ENCODE peak calls at places on chromosomes 1 and 21, in six cellular contexts. One of them, this sample, is unnamed.

GRCh38 chr1:51296379-51297357 is 33.7 kb downstream of the TTC39A start:
- DNase-seq in cardiac muscle cell: peak; percentile 85
- DNase-seq in sigmoid colon: peak; percentile 87
- DNase-seq in uterus: peak; percentile 73
- DNase-seq in CD8-positive, alpha-beta T cell: peak; percentile 40
- DNase-seq in left ventricle myocardium inferior: peak; percentile 85
- DNase-seq in this sample: peak; percentile 78

GRCh38 chr21:32459972-32460371 is 47.5 kb downstream of the EVA1C start:
- DNase-seq in cardiac muscle cell: peak; percentile 63
- DNase-seq in sigmoid colon: no peak
- DNase-seq in uterus: no peak
- DNase-seq in CD8-positive, alpha-beta T cell: no peak
- DNase-seq in left ventricle myocardium inferior: no peak
- DNase-seq in this sample: no peak

GRCh38 chr21:38151021-38151645 is 105.7 kb upstream of the KCNJ15 start:
- DNase-seq in cardiac muscle cell: no peak
- DNase-seq in sigmoid colon: no peak
- DNase-seq in uterus: no peak
- DNase-seq in CD8-positive, alpha-beta T cell: no peak
- DNase-seq in left ventricle myocardium inferior: no peak
- DNase-seq in this sample: no peak

GRCh38 chr1:217076902-217077301 is 353.7 kb upstream of the ESRRG start:
- DNase-seq in cardiac muscle cell: peak; percentile 2
- DNase-seq in sigmoid colon: no peak
- DNase-seq in uterus: no peak
- DNase-seq in CD8-positive, alpha-beta T cell: no peak
- DNase-seq in left ventricle myocardium inferior: no peak
- DNase-seq in this sample: peak; percentile 15

GRCh38 chr1:70504176-70504820 is 93.2 kb downstream of the CTH start:
- DNase-seq in cardiac muscle cell: peak; percentile 32
- DNase-seq in sigmoid colon: no peak
- DNase-seq in uterus: no peak
- DNase-seq in CD8-positive, alpha-beta T cell: no peak
- DNase-seq in left ventricle myocardium inferior: no peak
- DNase-seq in this sample: no peak

GRCh38 chr1:151820940-151821339 is 10.7 kb downstream of the RORC start:
- DNase-seq in cardiac muscle cell: no peak
- DNase-seq in sigmoid colon: no peak
- DNase-seq in uterus: no peak
- DNase-seq in CD8-positive, alpha-beta T cell: no peak
- DNase-seq in left ventricle myocardium inferior: no peak
- DNase-seq in this sample: no peak

GRCh38 chr21:38159355-38159754 is 97.4 kb upstream of the KCNJ15 start:
- DNase-seq in cardiac muscle cell: peak; percentile 91
- DNase-seq in sigmoid colon: no peak
- DNase-seq in uterus: peak; percentile 34
- DNase-seq in CD8-positive, alpha-beta T cell: peak; percentile 21
- DNase-seq in left ventricle myocardium inferior: peak; percentile 21
- DNase-seq in this sample: peak; percentile 57

GRCh38 chr1:81760487-81761097 is 40.1 kb upstream of the ADGRL2 start:
- DNase-seq in cardiac muscle cell: peak; percentile 61
- DNase-seq in sigmoid colon: no peak
- DNase-seq in uterus: no peak
- DNase-seq in CD8-positive, alpha-beta T cell: no peak
- DNase-seq in left ventricle myocardium inferior: no peak
- DNase-seq in this sample: no peak

GRCh38 chr1:66933887-66934700 is 9.3 kb downstream of the MIER1 start:
- DNase-seq in cardiac muscle cell: no peak
- DNase-seq in sigmoid colon: no peak
- DNase-seq in uterus: no peak
- DNase-seq in CD8-positive, alpha-beta T cell: no peak
- DNase-seq in left ventricle myocardium inferior: no peak
- DNase-seq in this sample: no peak

GRCh38 chr1:202671388-202671787 is 38.9 kb downstream of the SYT2 start:
- DNase-seq in cardiac muscle cell: no peak
- DNase-seq in sigmoid colon: no peak
- DNase-seq in uterus: no peak
- DNase-seq in CD8-positive, alpha-beta T cell: no peak
- DNase-seq in left ventricle myocardium inferior: no peak
- DNase-seq in this sample: peak; percentile 61

GRCh38 chr1:20589331-20590312 is 725 bp downstream of the CDA start:
- DNase-seq in cardiac muscle cell: peak; percentile 64
- DNase-seq in sigmoid colon: peak; percentile 77
- DNase-seq in uterus: peak; percentile 49
- DNase-seq in CD8-positive, alpha-beta T cell: no peak
- DNase-seq in left ventricle myocardium inferior: peak; percentile 62
- DNase-seq in this sample: no peak

GRCh38 chr1:78678324-78678723 is 28.7 kb downstream of the IFI44 start:
- DNase-seq in cardiac muscle cell: no peak
- DNase-seq in sigmoid colon: no peak
- DNase-seq in uterus: no peak
- DNase-seq in CD8-positive, alpha-beta T cell: no peak
- DNase-seq in left ventricle myocardium inferior: no peak
- DNase-seq in this sample: no peak

GRCh38 chr1:6603851-6604558 is 1.3 kb upstream of the KLHL21 start:
- DNase-seq in cardiac muscle cell: peak; percentile 93
- DNase-seq in sigmoid colon: peak; percentile 94
- DNase-seq in uterus: peak; percentile 81
- DNase-seq in CD8-positive, alpha-beta T cell: no peak
- DNase-seq in left ventricle myocardium inferior: peak; percentile 81
- DNase-seq in this sample: peak; percentile 80

GRCh38 chr1:196324345-196324744 is 283.9 kb downstream of the KCNT2 start:
- DNase-seq in cardiac muscle cell: no peak
- DNase-seq in sigmoid colon: no peak
- DNase-seq in uterus: no peak
- DNase-seq in CD8-positive, alpha-beta T cell: no peak
- DNase-seq in left ventricle myocardium inferior: no peak
- DNase-seq in this sample: no peak

GRCh38 chr1:168506204-168506819 is 37.5 kb downstream of the XCL2 start:
- DNase-seq in cardiac muscle cell: peak; percentile 20
- DNase-seq in sigmoid colon: no peak
- DNase-seq in uterus: no peak
- DNase-seq in CD8-positive, alpha-beta T cell: no peak
- DNase-seq in left ventricle myocardium inferior: no peak
- DNase-seq in this sample: no peak

GRCh38 chr21:27024316-27024715 is 57.4 kb upstream of the ADAMTS5 start:
- DNase-seq in cardiac muscle cell: peak; percentile 41
- DNase-seq in sigmoid colon: no peak
- DNase-seq in uterus: no peak
- DNase-seq in CD8-positive, alpha-beta T cell: no peak
- DNase-seq in left ventricle myocardium inferior: no peak
- DNase-seq in this sample: no peak

GRCh38 chr1:21534674-21535378 is 25.6 kb downstream of the ALPL start:
- DNase-seq in cardiac muscle cell: peak; percentile 80
- DNase-seq in sigmoid colon: no peak
- DNase-seq in uterus: no peak
- DNase-seq in CD8-positive, alpha-beta T cell: no peak
- DNase-seq in left ventricle myocardium inferior: no peak
- DNase-seq in this sample: peak; percentile 79

GRCh38 chr1:65958561-65959350 is 166.1 kb downstream of the PDE4B start:
- DNase-seq in cardiac muscle cell: peak; percentile 71
- DNase-seq in sigmoid colon: no peak
- DNase-seq in uterus: no peak
- DNase-seq in CD8-positive, alpha-beta T cell: no peak
- DNase-seq in left ventricle myocardium inferior: no peak
- DNase-seq in this sample: peak; percentile 9

GRCh38 chr1:36093919-36094318 is 5.2 kb downstream of the ADPRS start:
- DNase-seq in cardiac muscle cell: no peak
- DNase-seq in sigmoid colon: peak; percentile 66
- DNase-seq in uterus: no peak
- DNase-seq in CD8-positive, alpha-beta T cell: no peak
- DNase-seq in left ventricle myocardium inferior: no peak
- DNase-seq in this sample: no peak

GRCh38 chr1:72724951-72725863 is 442.9 kb upstream of the NEGR1 start:
- DNase-seq in cardiac muscle cell: no peak
- DNase-seq in sigmoid colon: peak; percentile 44
- DNase-seq in uterus: no peak
- DNase-seq in CD8-positive, alpha-beta T cell: no peak
- DNase-seq in left ventricle myocardium inferior: no peak
- DNase-seq in this sample: no peak

GRCh38 chr1:187680823-187681222 is 852.1 kb downstream of the PLA2G4A start:
- DNase-seq in cardiac muscle cell: peak; percentile 47
- DNase-seq in sigmoid colon: no peak
- DNase-seq in uterus: no peak
- DNase-seq in CD8-positive, alpha-beta T cell: no peak
- DNase-seq in left ventricle myocardium inferior: no peak
- DNase-seq in this sample: no peak

GRCh38 chr1:160206421-160207117 is 1.4 kb downstream of the PEA15 start:
- DNase-seq in cardiac muscle cell: peak; percentile 89
- DNase-seq in sigmoid colon: no peak
- DNase-seq in uterus: no peak
- DNase-seq in CD8-positive, alpha-beta T cell: no peak
- DNase-seq in left ventricle myocardium inferior: no peak
- DNase-seq in this sample: no peak
- H3K4me3 ChIP-seq in cardiac muscle cell: peak overlapping the region; percentile 100
- H3K4me3 ChIP-seq in sigmoid colon: peak overlapping the region; percentile 95
- H3K4me3 ChIP-seq in uterus: peak overlapping the region; percentile 70
- H3K4me3 ChIP-seq in CD8-positive, alpha-beta T cell: no peak overlapping the region
- H3K4me3 ChIP-seq in left ventricle myocardium inferior: peak overlapping the region; percentile 95
- H3K4me3 ChIP-seq in this sample: peak overlapping the region; percentile 88

GRCh38 chr1:159228554-159228953 is 23.9 kb downstream of the ACKR1 start:
- DNase-seq in cardiac muscle cell: no peak
- DNase-seq in sigmoid colon: no peak
- DNase-seq in uterus: no peak
- DNase-seq in CD8-positive, alpha-beta T cell: no peak
- DNase-seq in left ventricle myocardium inferior: no peak
- DNase-seq in this sample: no peak

GRCh38 chr1:159222075-159222865 is 17.6 kb downstream of the ACKR1 start:
- DNase-seq in cardiac muscle cell: no peak
- DNase-seq in sigmoid colon: no peak
- DNase-seq in uterus: no peak
- DNase-seq in CD8-positive, alpha-beta T cell: no peak
- DNase-seq in left ventricle myocardium inferior: no peak
- DNase-seq in this sample: no peak

GRCh38 chr1:159218846-159219636 is 14.4 kb downstream of the ACKR1 start:
- DNase-seq in cardiac muscle cell: no peak
- DNase-seq in sigmoid colon: no peak
- DNase-seq in uterus: no peak
- DNase-seq in CD8-positive, alpha-beta T cell: no peak
- DNase-seq in left ventricle myocardium inferior: no peak
- DNase-seq in this sample: no peak

GRCh38 chr1:159222987-159223386 is 18.3 kb downstream of the ACKR1 start:
- DNase-seq in cardiac muscle cell: no peak
- DNase-seq in sigmoid colon: no peak
- DNase-seq in uterus: no peak
- DNase-seq in CD8-positive, alpha-beta T cell: no peak
- DNase-seq in left ventricle myocardium inferior: no peak
- DNase-seq in this sample: no peak
- H3K27ac ChIP-seq in cardiac muscle cell: no peak overlapping the region
- H3K27ac ChIP-seq in sigmoid colon: no peak overlapping the region
- H3K27ac ChIP-seq in uterus: no peak overlapping the region
- H3K27ac ChIP-seq in CD8-positive, alpha-beta T cell: no peak overlapping the region
- H3K27ac ChIP-seq in left ventricle myocardium inferior: no peak overlapping the region
- H3K27ac ChIP-seq in this sample: no peak overlapping the region

DNA sequence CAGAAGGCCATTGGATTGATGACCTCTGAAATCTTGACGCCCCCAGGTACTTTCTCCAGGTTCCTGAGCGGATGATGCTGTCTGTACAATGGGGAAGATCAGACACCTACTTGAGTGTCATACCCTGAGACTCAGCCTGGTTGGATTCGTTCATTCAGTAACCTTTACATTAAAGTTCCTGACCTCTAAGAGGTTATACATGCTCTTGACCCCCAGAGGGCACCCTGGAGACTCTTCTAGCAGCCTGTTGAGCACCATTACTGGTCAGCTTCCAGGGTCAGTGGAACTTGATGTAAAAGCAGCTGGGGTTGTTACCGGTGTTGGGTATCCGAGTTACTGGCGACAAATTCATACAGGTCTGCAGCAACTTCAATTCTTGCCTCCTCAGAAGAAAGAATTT is 114.3 kb upstream of the ZNF678 start:
- DNase-seq in cardiac muscle cell: peak; percentile 56
- DNase-seq in sigmoid colon: no peak
- DNase-seq in uterus: no peak
- DNase-seq in CD8-positive, alpha-beta T cell: no peak
- DNase-seq in left ventricle myocardium inferior: no peak
- DNase-seq in this sample: no peak
- TF ChIP-seq CTCF in cardiac muscle cell: peak; percentile 44
- TF ChIP-seq CTCF in sigmoid colon: no peak
- TF ChIP-seq CTCF in uterus: no peak
- TF ChIP-seq CTCF in CD8-positive, alpha-beta T cell: no peak
- TF ChIP-seq CTCF in left ventricle myocardium inferior: peak; percentile 48
- TF ChIP-seq CTCF in this sample: no peak

GRCh38 chr1:153465728-153466625 is 5.5 kb upstream of the S100A7 start:
- DNase-seq in cardiac muscle cell: peak; percentile 66
- DNase-seq in sigmoid colon: peak; percentile 72
- DNase-seq in uterus: peak; percentile 58
- DNase-seq in CD8-positive, alpha-beta T cell: peak; percentile 51
- DNase-seq in left ventricle myocardium inferior: peak; percentile 36
- DNase-seq in this sample: no peak

GRCh38 chr1:153459655-153460054 is 796 bp downstream of the S100A7 start:
- DNase-seq in cardiac muscle cell: no peak
- DNase-seq in sigmoid colon: no peak
- DNase-seq in uterus: no peak
- DNase-seq in CD8-positive, alpha-beta T cell: no peak
- DNase-seq in left ventricle myocardium inferior: no peak
- DNase-seq in this sample: no peak

GRCh38 chr1:153456396-153456795 is 4.1 kb downstream of the S100A7 start:
- DNase-seq in cardiac muscle cell: no peak
- DNase-seq in sigmoid colon: no peak
- DNase-seq in uterus: no peak
- DNase-seq in CD8-positive, alpha-beta T cell: no peak
- DNase-seq in left ventricle myocardium inferior: no peak
- DNase-seq in this sample: no peak

GRCh38 chr1:153460551-153460950 is at the start of gene S100A7:
- DNase-seq in cardiac muscle cell: no peak
- DNase-seq in sigmoid colon: no peak
- DNase-seq in uterus: no peak
- DNase-seq in CD8-positive, alpha-beta T cell: no peak
- DNase-seq in left ventricle myocardium inferior: no peak
- DNase-seq in this sample: no peak
- H3K4me3 ChIP-seq in cardiac muscle cell: no peak within 1 kb of the TSS
- H3K4me3 ChIP-seq in sigmoid colon: no peak within 1 kb of the TSS
- H3K4me3 ChIP-seq in uterus: no peak within 1 kb of the TSS
- H3K4me3 ChIP-seq in CD8-positive, alpha-beta T cell: no peak within 1 kb of the TSS
- H3K4me3 ChIP-seq in left ventricle myocardium inferior: no peak within 1 kb of the TSS
- H3K4me3 ChIP-seq in this sample: no peak within 1 kb of the TSS

GRCh38 chr1:208163542-208163941 is 80.6 kb downstream of the PLXNA2 start:
- DNase-seq in cardiac muscle cell: no peak
- DNase-seq in sigmoid colon: peak; percentile 33
- DNase-seq in uterus: no peak
- DNase-seq in CD8-positive, alpha-beta T cell: no peak
- DNase-seq in left ventricle myocardium inferior: no peak
- DNase-seq in this sample: no peak
- H3K27ac ChIP-seq in cardiac muscle cell: no peak overlapping the region
- H3K27ac ChIP-seq in sigmoid colon: peak overlapping the region; percentile 82
- H3K27ac ChIP-seq in uterus: no peak overlapping the region
- H3K27ac ChIP-seq in CD8-positive, alpha-beta T cell: no peak overlapping the region
- H3K27ac ChIP-seq in left ventricle myocardium inferior: no peak overlapping the region
- H3K27ac ChIP-seq in this sample: no peak overlapping the region

GRCh38 chr1:212613440-212614335 is 5.1 kb downstream of the ATF3 start:
- DNase-seq in cardiac muscle cell: no peak
- DNase-seq in sigmoid colon: no peak
- DNase-seq in uterus: no peak
- DNase-seq in CD8-positive, alpha-beta T cell: no peak
- DNase-seq in left ventricle myocardium inferior: no peak
- DNase-seq in this sample: no peak
- TF ChIP-seq CTCF in cardiac muscle cell: no peak
- TF ChIP-seq CTCF in sigmoid colon: no peak
- TF ChIP-seq CTCF in uterus: no peak
- TF ChIP-seq CTCF in CD8-positive, alpha-beta T cell: no peak
- TF ChIP-seq CTCF in left ventricle myocardium inferior: no peak
- TF ChIP-seq CTCF in this sample: no peak

GRCh38 chr1:88528792-88529191 is 155.3 kb upstream of the PKN2 start:
- DNase-seq in cardiac muscle cell: no peak
- DNase-seq in sigmoid colon: no peak
- DNase-seq in uterus: no peak
- DNase-seq in CD8-positive, alpha-beta T cell: no peak
- DNase-seq in left ventricle myocardium inferior: no peak
- DNase-seq in this sample: no peak
- H3K4me3 ChIP-seq in cardiac muscle cell: no peak overlapping the region
- H3K4me3 ChIP-seq in sigmoid colon: no peak overlapping the region
- H3K4me3 ChIP-seq in uterus: no peak overlapping the region
- H3K4me3 ChIP-seq in CD8-positive, alpha-beta T cell: no peak overlapping the region
- H3K4me3 ChIP-seq in left ventricle myocardium inferior: no peak overlapping the region
- H3K4me3 ChIP-seq in this sample: no peak overlapping the region